ENCODE peak calls at places on chromosomes 5 and 9, in ten cellular contexts. P is tibial nerve, I is AG10803, F is ovary, M is GM13976, L is GM12878, V is choroid plexus epithelial cell, J is H9, A is psoas muscle, D is PC-9. E is an unnamed sample.

GRCh38 chr9:90726215-90726614 is 75.4 kb upstream of the SYK start:
- DNase-seq in L (no peak), F (no peak), P (no peak), J (peak), M (no peak), I (no peak), A (no peak), V (no peak), D (no peak), E (no peak)

GRCh38 chr9:89842267-89842768 is 237.5 kb downstream of the GADD45G start:
- DNase-seq in A (no peak), D (no peak), L (no peak), I (no peak), F (no peak), P (no peak), V (no peak), M (no peak), J (no peak), E (no peak)

GRCh38 chr5:58439094-58439644 is 20.7 kb downstream of the PLK2 start:
- DNase-seq in M (no peak), J (no peak), P (no peak), V (no peak), A (no peak), D (no peak), L (no peak), I (no peak), F (no peak), E (no peak)

GRCh38 chr5:145775893-145776444 is 59.2 kb downstream of the PRELID2 start:
- DNase-seq in F (peak), P (no peak), M (no peak), D (peak), A (no peak), L (no peak), I (peak), V (peak), J (no peak), E (peak)

GRCh38 chr9:38172601-38173000 is 103.6 kb upstream of the SHB start:
- DNase-seq in L (no peak), J (peak), F (no peak), I (no peak), A (no peak), M (no peak), D (no peak), V (no peak), P (no peak), E (no peak)

GRCh38 chr5:10479226-10479721 is 37.6 kb downstream of the ROPN1L start:
- DNase-seq in D (peak), P (no peak), A (no peak), M (no peak), I (peak), F (no peak), J (no peak), V (peak), L (no peak), E (peak)

GRCh38 chr5:116546033-116546742 is 28.4 kb downstream of the SEMA6A start:
- DNase-seq in I (no peak), A (no peak), D (no peak), J (no peak), V (no peak), L (no peak), P (no peak), M (no peak), F (no peak), E (no peak)

GRCh38 chr9:120807607-120808379 is 14.6 kb upstream of the FBXW2 start:
- DNase-seq in D (no peak), M (no peak), A (no peak), F (no peak), J (no peak), L (no peak), P (no peak), I (no peak), V (no peak), E (no peak)

GRCh38 chr5:178454821-178455479 is 135.2 kb downstream of the COL23A1 start:
- DNase-seq in A (no peak), D (no peak), L (no peak), F (no peak), M (no peak), V (no peak), J (peak), I (no peak), P (no peak), E (no peak)

GRCh38 chr9:6829027-6829426 is 71.3 kb downstream of the KDM4C start:
- DNase-seq in J (no peak), M (no peak), L (no peak), A (no peak), D (peak), V (peak), P (no peak), F (no peak), I (peak), E (no peak)

GRCh38 chr5:561408-561807 is 37.2 kb upstream of the SLC9A3 start:
- DNase-seq in V (no peak), D (no peak), L (no peak), A (no peak), P (no peak), J (no peak), F (no peak), I (no peak), M (no peak), E (no peak)

GRCh38 chr9:3436629-3437028 is 89.2 kb downstream of the RFX3 start:
- DNase-seq in J (no peak), P (no peak), V (peak), L (no peak), I (peak), D (no peak), F (no peak), A (no peak), M (no peak), E (no peak)

GRCh38 chr9:30524311-30524710 is 1860.1 kb upstream of the ACO1 start:
- DNase-seq in V (no peak), D (no peak), M (no peak), L (no peak), I (no peak), F (no peak), A (no peak), J (no peak), P (no peak), E (no peak)

GRCh38 chr9:136260936-136261472 is 15.4 kb upstream of the QSOX2 start:
- DNase-seq in F (no peak), L (no peak), I (no peak), A (no peak), P (no peak), M (no peak), J (no peak), D (no peak), V (no peak), E (no peak)

GRCh38 chr9:33498387-33498786 is 24.7 kb upstream of the NOL6 start:
- DNase-seq in V (peak), A (no peak), F (no peak), L (no peak), J (no peak), D (no peak), P (no peak), M (no peak), I (peak), E (no peak)

GRCh38 chr5:159780246-159780645 is 136.0 kb upstream of the ADRA1B start:
- DNase-seq in A (no peak), F (no peak), M (no peak), J (no peak), D (no peak), V (no peak), L (no peak), I (peak), P (no peak), E (no peak)

GRCh38 chr5:159783731-159784247 is 132.5 kb upstream of the ADRA1B start:
- DNase-seq in M (no peak), F (no peak), L (no peak), I (no peak), D (no peak), V (peak), P (no peak), J (no peak), A (no peak), E (no peak)

GRCh38 chr5:159782197-159782994 is 133.9 kb upstream of the ADRA1B start:
- DNase-seq in I (no peak), M (peak), J (no peak), F (no peak), P (no peak), A (no peak), L (no peak), V (no peak), D (no peak), E (no peak)

GRCh38 chr5:159782995-159783300 is 133.3 kb upstream of the ADRA1B start:
- DNase-seq in A (no peak), V (no peak), I (no peak), P (no peak), L (no peak), M (no peak), J (no peak), D (no peak), F (no peak), E (no peak)

GRCh38 chr5:159781626-159782157 is 134.6 kb upstream of the ADRA1B start:
- DNase-seq in F (no peak), A (no peak), P (no peak), M (no peak), I (no peak), L (no peak), V (no peak), J (no peak), D (no peak), E (peak)
- TF ChIP-seq CTCF in F (no peak), A (no peak), P (no peak), M (no peak), I (no peak), L (no peak), V (no peak), J (no peak), D (no peak), E (no peak)

GRCh38 chr5:154189819-154190651 is 498 bp upstream of the GALNT10 start:
- DNase-seq in I (peak), V (peak), M (peak), P (peak), J (peak), A (peak), L (no peak), D (peak), F (peak), E (peak)
- TF ChIP-seq CTCF in I (peak), V (peak), M (peak), P (peak), J (peak), A (peak), L (peak), D (peak), F (peak), E (peak)

GRCh38 chr5:53481887-53482716 is 1.7 kb downstream of the FST start:
- DNase-seq in J (peak), I (peak), F (peak), D (peak), V (peak), A (peak), L (no peak), M (peak), P (peak), E (peak)
- TF ChIP-seq CTCF in J (peak), I (peak), F (peak), D (no peak), V (no peak), A (peak), L (peak), M (no peak), P (no peak), E (peak)

DNA sequence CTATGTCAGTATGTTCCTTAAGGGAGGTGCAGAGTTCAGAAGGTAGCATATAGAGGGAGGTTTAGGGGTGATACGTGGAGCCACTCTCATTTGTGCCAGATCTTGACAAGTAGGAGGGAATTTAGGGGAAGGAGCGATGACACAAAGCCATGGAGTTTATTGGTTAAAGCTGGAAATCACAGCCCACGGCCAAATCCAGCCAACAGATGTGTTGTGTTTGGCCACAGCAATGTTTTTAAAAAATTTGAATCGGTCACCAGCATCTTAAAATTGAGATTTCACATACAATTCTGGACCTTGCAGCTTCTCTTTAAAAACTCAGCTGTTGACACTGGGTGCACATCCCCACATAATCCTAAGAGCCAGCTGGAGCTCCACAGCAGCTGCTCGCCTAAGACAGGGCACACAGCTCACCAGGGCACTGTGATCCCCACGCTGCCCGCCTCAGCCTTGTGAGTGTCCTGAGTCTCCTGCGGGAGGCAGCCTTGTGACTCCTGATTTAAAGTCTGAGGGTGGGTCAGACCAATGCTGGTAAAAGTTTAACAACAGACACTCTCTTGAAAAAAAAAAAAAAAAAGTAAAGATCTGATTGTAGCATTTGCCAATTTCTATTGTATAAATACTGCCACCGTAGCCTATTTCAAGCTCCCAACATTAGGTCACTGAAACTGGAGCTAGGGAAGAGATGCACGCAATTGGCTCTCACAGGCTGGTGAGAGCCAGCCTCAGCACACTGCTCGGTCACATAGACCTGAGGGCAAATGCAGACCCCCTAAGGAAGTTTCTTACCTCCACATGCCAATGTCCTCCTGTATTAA is 124.9 kb downstream of the HSD17B3 start:
- DNase-seq in I (no peak), P (no peak), D (no peak), A (no peak), J (peak), V (no peak), L (no peak), F (peak), M (no peak), E (no peak)
- TF ChIP-seq CTCF in I (no peak), P (no peak), D (no peak), A (no peak), J (peak), V (no peak), L (no peak), F (no peak), M (no peak), E (no peak)